ENCODE peak calls at places on chromosome 6, in five cellular contexts. L is mammary epithelial cell, W is MM.1S, S is stomach, A is IMR-90. F is an unnamed sample.
A peak's percentile ranks its signal among the peaks of the same experiment; 100 is the strongest.

GRCh38 chr6:144285798-144286502 is 815 bp downstream of the UTRN start:
- DNase-seq in S (peak; percentile 74), A (peak; percentile 30), L (peak; percentile 39), W (no peak), F (peak; percentile 29)

GRCh38 chr6:128062882-128063603 is 162.2 kb upstream of the THEMIS start:
- DNase-seq in A (peak; percentile 31), L (no peak), S (no peak), W (no peak), F (no peak)

GRCh38 chr6:109526905-109527628 is 44.0 kb upstream of the ZBTB24 start:
- DNase-seq in L (peak; percentile 44), A (peak; percentile 69), W (peak; percentile 69), S (peak; percentile 33), F (peak; percentile 12)

GRCh38 chr6:28896505-28897392 is 27.0 kb downstream of the TRIM27 start:
- DNase-seq in W (peak; percentile 64), L (peak; percentile 68), A (peak; percentile 55), S (peak; percentile 51), F (peak; percentile 78)

GRCh38 chr6:83536034-83536646 is 23.8 kb downstream of the PRSS35 start:
- DNase-seq in L (peak; percentile 30), A (peak; percentile 53), W (peak; percentile 49), S (peak; percentile 58), F (no peak)

GRCh38 chr6:157429248-157429647 is 48.3 kb downstream of the ZDHHC14 start:
- DNase-seq in L (no peak), A (no peak), W (no peak), S (no peak), F (no peak)

GRCh38 chr6:32837651-32838113 is 857 bp downstream of the TAP2 start:
- DNase-seq in S (no peak), W (no peak), A (no peak), L (peak; percentile 79), F (no peak)

GRCh38 chr6:884570-884969 is 191.6 kb upstream of the EXOC2 start:
- DNase-seq in W (no peak), L (no peak), A (no peak), S (no peak), F (no peak)

GRCh38 chr6:160188773-160189172 is 67.2 kb downstream of the SLC22A1 start:
- DNase-seq in L (no peak), S (no peak), A (no peak), W (no peak), F (no peak)

GRCh38 chr6:149566372-149567193 is at the start of gene GINM1:
- DNase-seq in W (peak; percentile 10), S (peak; percentile 63), L (peak; percentile 46), A (peak; percentile 15), F (peak; percentile 66)

DNA sequence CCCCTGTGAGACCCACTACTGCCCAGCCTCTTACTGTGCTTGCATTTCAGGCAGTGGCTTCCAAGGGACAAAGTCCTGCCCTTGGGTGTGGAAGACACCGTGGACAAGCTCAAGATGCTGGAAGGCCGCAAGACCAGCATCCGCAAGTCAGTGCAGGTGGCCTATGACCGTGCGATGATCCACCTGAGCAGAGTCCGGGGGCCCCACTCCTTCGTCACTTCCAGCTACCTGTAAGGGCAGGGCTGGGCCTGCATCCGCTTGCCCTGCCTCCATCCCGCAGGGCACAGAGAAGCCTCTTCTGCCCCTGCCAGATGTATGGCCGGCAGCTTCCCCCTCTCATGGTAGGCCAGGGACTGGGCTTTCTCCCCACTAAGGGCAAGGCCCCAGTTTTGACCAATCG is 33.8 kb downstream of the BRPF3 start:
- DNase-seq in W (no peak), L (peak; percentile 55), A (no peak), S (no peak), F (no peak)
- H3K36me3 ChIP-seq in W (no peaks in the 10 kb centered on the region), L (no peaks in the 10 kb centered on the region), A (peaks cover 51% of the 10 kb centered on the region), S (peaks cover 40% of the 10 kb centered on the region), F (peaks cover 72% of the 10 kb centered on the region)

GRCh38 chr6:166958926-166959861 is 2.8 kb upstream of the RNASET2 start:
- DNase-seq in W (no peak), L (no peak), S (no peak), A (no peak), F (peak; percentile 32)

GRCh38 chr6:166956444-166957086 is at the start of gene RNASET2:
- DNase-seq in S (peak; percentile 99), W (peak; percentile 80), L (peak; percentile 85), A (peak; percentile 82), F (peak; percentile 98)

GRCh38 chr6:166957087-166957804 is 896 bp upstream of the RNASET2 start:
- DNase-seq in A (no peak), L (no peak), W (no peak), S (peak; percentile 61), F (peak; percentile 72)

GRCh38 chr6:166955865-166956443 is 396 bp downstream of the RNASET2 start:
- DNase-seq in S (peak; percentile 48), A (peak; percentile 15), W (no peak), L (no peak), F (no peak)

DNA sequence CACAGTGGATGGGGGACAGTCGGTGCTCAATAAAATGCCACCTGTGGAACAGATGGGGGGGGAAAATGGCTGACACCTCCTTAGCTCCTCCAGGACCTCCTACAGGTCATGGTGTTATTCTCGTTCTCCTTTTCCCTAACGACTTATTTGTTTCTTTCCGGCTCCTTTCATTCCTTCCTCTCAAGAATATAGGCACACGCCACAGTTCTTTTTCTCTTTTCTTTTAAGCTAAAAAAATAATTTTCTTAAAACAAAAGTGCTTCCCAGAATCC is 1.4 kb upstream of the RNASET2 start:
- DNase-seq in A (no peak), L (no peak), W (no peak), S (no peak), F (no peak)
- H3K27ac ChIP-seq in A (no peak overlapping the region), L (no peak overlapping the region), W (no peak overlapping the region), S (peak overlapping the region; percentile 93), F (peak overlapping the region; percentile 95)

GRCh38 chr6:104286641-104287040 is 573.1 kb downstream of the HACE1 start:
- DNase-seq in S (no peak), L (no peak), A (no peak), W (no peak), F (no peak)

GRCh38 chr6:104281370-104281769 is 578.3 kb downstream of the HACE1 start:
- DNase-seq in L (no peak), W (no peak), A (no peak), S (no peak), F (no peak)

DNA sequence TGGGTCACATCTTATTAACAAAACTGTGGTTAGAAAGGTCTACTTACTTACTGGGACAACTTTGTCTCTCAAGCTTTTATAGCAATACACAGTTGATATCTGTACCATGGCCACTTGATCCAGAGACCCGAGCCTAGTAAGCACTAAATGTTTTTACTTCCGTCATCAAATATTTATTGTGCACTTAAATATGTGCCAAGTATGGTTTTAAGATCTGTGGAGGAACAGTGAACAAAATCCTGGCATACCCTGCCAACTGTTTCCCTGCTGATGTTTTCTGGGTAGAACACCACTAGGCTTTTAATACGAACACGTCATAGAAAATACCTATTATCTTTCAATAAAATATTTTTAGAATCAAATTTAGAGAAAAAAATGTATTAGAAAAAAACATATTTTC is 574.8 kb downstream of the HACE1 start:
- DNase-seq in A (no peak), W (no peak), L (no peak), S (no peak), F (no peak)
- H3K4me1 ChIP-seq in A (no peaks in the 10 kb centered on the region), W (no peaks in the 10 kb centered on the region), L (no peaks in the 10 kb centered on the region), S (no peaks in the 10 kb centered on the region), F (no peaks in the 10 kb centered on the region)

GRCh38 chr6:152207915-152208714 is 400.6 kb downstream of the ESR1 start:
- DNase-seq in L (no peak), S (no peak), A (no peak), W (no peak), F (no peak)

GRCh38 chr6:152209211-152209610 is 401.7 kb downstream of the ESR1 start:
- DNase-seq in S (no peak), A (no peak), L (no peak), W (no peak), F (no peak)

GRCh38 chr6:152212437-152212836 is 405.0 kb downstream of the ESR1 start:
- DNase-seq in A (no peak), W (no peak), S (no peak), L (no peak), F (no peak)
- H3K36me3 ChIP-seq in A (peaks cover 27% of the 10 kb centered on the region), W (no peaks in the 10 kb centered on the region), S (peaks cover 16% of the 10 kb centered on the region), L (no peaks in the 10 kb centered on the region), F (peaks cover 69% of the 10 kb centered on the region)